ENCODE peak calls at places on chromosomes 7 and 10, in five cellular contexts. A is GM12892, C is IMR-90, K is endothelial cell of umbilical vein, R is lower leg skin. F is an unnamed sample.

GRCh38 chr7:147276783-147277370 is 1160.3 kb downstream of the CNTNAP2 start:
- DNase-seq in R (no peak), A (no peak), K (no peak), C (no peak), F (no peak)

GRCh38 chr7:105219771-105220160 is 169.0 kb downstream of the SRPK2 start:
- DNase-seq in R (no peak), C (peak), K (no peak), A (no peak), F (no peak)

GRCh38 chr10:35415505-35415904 is 79.2 kb downstream of the CCNY start:
- DNase-seq in C (peak), K (no peak), A (no peak), R (no peak), F (no peak)

GRCh38 chr10:101569838-101570763 is 18.0 kb downstream of the POLL start:
- DNase-seq in C (peak), K (peak), R (peak), A (peak), F (peak)

GRCh38 chr10:3172081-3172445 is 519 bp downstream of the PITRM1 start:
- DNase-seq in A (no peak), R (no peak), K (peak), C (peak), F (peak)

GRCh38 chr10:108629843-108630242 is 1293.5 kb downstream of the XPNPEP1 start:
- DNase-seq in C (no peak), R (no peak), K (no peak), A (no peak), F (no peak)

GRCh38 chr10:69092959-69093850 is 5.3 kb downstream of the SRGN start:
- DNase-seq in R (peak), A (no peak), K (peak), C (peak), F (peak)

GRCh38 chr7:155874411-155874810 is 62.1 kb upstream of the SHH start:
- DNase-seq in A (no peak), K (no peak), C (no peak), R (no peak), F (no peak)

GRCh38 chr7:22121702-22122474 is 176.2 kb upstream of the CDCA7L start:
- DNase-seq in R (no peak), K (peak), A (no peak), C (peak), F (peak)

GRCh38 chr7:54961391-54961790 is 57.4 kb upstream of the EGFR start:
- DNase-seq in R (no peak), K (peak), C (no peak), A (no peak), F (no peak)

GRCh38 chr7:44080118-44080517 is 2.2 kb downstream of the POLM start:
- DNase-seq in C (no peak), R (no peak), A (no peak), K (no peak), F (no peak)

GRCh38 chr10:91712315-91712714 is 79.4 kb upstream of the PPP1R3C start:
- DNase-seq in K (no peak), C (no peak), A (no peak), R (no peak), F (no peak)

GRCh38 chr7:26034386-26034785 is 117.6 kb upstream of the NFE2L3 start:
- DNase-seq in K (no peak), R (no peak), C (no peak), A (no peak), F (no peak)

GRCh38 chr7:32158076-32158475 is 87.9 kb upstream of the PDE1C start:
- DNase-seq in A (no peak), R (no peak), K (peak), C (no peak), F (no peak)

GRCh38 chr10:61792921-61793320 is 108.6 kb upstream of the ARID5B start:
- DNase-seq in A (no peak), K (peak), C (no peak), R (no peak), F (no peak)

GRCh38 chr10:14926722-14927416 is 27.0 kb downstream of the DCLRE1C start:
- DNase-seq in R (no peak), A (peak), C (no peak), K (no peak), F (no peak)

GRCh38 chr7:92698237-92698841 is 108.1 kb upstream of the FAM133B start:
- DNase-seq in K (peak), A (no peak), C (peak), R (no peak), F (no peak)

GRCh38 chr7:47228386-47229014 is 353.4 kb downstream of the TNS3 start:
- DNase-seq in C (no peak), K (no peak), A (no peak), R (no peak), F (peak)

GRCh38 chr7:33748793-33749192 is 156.5 kb upstream of the BMPER start:
- DNase-seq in K (no peak), A (no peak), C (no peak), R (no peak), F (no peak)

GRCh38 chr7:15131661-15132060 is 229.1 kb upstream of the DGKB start:
- DNase-seq in K (no peak), C (no peak), R (no peak), A (no peak), F (no peak)

GRCh38 chr7:28575241-28575643 is 162.9 kb downstream of the CREB5 start:
- DNase-seq in R (no peak), A (no peak), K (no peak), C (peak), F (no peak)

GRCh38 chr10:47262606-47263295 is 37.2 kb upstream of the GDF10 start:
- DNase-seq in K (no peak), C (peak), A (no peak), R (no peak), F (no peak)

GRCh38 chr10:44334621-44335184 is 50.2 kb downstream of the CXCL12 start:
- DNase-seq in A (no peak), R (no peak), C (peak), K (no peak), F (no peak)

GRCh38 chr7:70595741-70596574 is 536.0 kb upstream of the GALNT17 start:
- DNase-seq in R (no peak), K (no peak), C (no peak), A (peak), F (no peak)

GRCh38 chr7:140898794-140899548 is 25.8 kb downstream of the BRAF start:
- DNase-seq in R (no peak), A (no peak), C (peak), K (no peak), F (no peak)

GRCh38 chr10:110827872-110828271 is 43.9 kb upstream of the PDCD4 start:
- DNase-seq in C (no peak), R (no peak), A (no peak), K (no peak), F (no peak)

GRCh38 chr7:99629643-99630042 is 12.9 kb downstream of the ZSCAN25 start:
- DNase-seq in C (no peak), A (no peak), R (no peak), K (no peak), F (no peak)

GRCh38 chr7:31917256-31917655 is 153.0 kb downstream of the PDE1C start:
- DNase-seq in R (no peak), A (no peak), K (no peak), C (peak), F (no peak)

GRCh38 chr10:44981172-44982113 is 2.8 kb upstream of the DEPP1 start:
- DNase-seq in A (no peak), R (no peak), K (peak), C (peak), F (no peak)

GRCh38 chr10:70286616-70287015 is 2.8 kb upstream of the NPFFR1 start:
- DNase-seq in K (no peak), C (no peak), R (no peak), A (no peak), F (no peak)

GRCh38 chr10:49272251-49273081 is 26.5 kb upstream of the C10orf71 start:
- DNase-seq in C (peak), A (no peak), K (no peak), R (no peak), F (no peak)

GRCh38 chr7:69668339-69668738 is 70.1 kb downstream of the AUTS2 start:
- DNase-seq in K (no peak), A (no peak), R (no peak), C (no peak), F (no peak)

DNA sequence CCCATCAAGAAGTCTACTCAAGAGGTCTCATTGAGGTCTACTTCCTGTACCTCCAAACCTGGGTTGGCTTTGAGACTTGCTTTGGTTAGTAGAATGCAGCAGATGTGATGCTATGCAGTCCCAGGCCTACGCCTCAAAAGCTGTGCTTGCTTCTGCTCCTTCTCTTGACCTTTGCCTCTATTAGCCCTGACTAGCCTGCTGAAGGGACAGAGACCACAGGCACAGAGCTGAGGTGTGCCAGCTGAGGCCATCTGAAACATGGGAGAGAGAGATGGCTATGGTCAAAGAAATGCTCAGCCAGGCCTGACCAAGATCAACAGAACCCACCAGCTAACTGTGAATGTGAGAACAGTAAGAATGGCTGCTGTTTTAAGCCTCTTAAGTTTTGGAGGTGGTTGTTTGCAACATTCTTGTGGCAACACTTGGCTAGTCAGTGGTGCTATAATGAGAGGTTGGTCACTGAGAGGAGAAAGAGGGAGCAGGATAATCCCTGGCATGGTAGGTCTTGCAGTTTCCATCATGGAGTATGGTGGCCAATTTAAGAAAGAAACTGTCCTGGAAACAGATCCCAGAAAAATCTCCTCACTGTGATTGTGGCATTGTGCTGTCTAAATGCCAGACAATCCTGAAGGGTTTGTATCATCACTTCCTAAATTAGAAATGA is 176.1 kb upstream of the PHYHIPL start:
- DNase-seq in C (no peak), K (no peak), A (no peak), R (no peak), F (no peak)
- TF ChIP-seq POLR2A in C (no peak), K (no peak), A (no peak), R (no peak), F (no peak)

GRCh38 chr7:74655785-74656420 is 1.6 kb upstream of the GTF2I start:
- DNase-seq in R (no peak), A (no peak), C (no peak), K (no peak), F (no peak)

GRCh38 chr7:74657692-74658170 is at the start of gene GTF2I:
- DNase-seq in C (no peak), A (no peak), K (no peak), R (no peak), F (no peak)

GRCh38 chr7:74658171-74659004 is 870 bp downstream of the GTF2I start:
- DNase-seq in R (peak), A (peak), K (peak), C (peak), F (peak)

GRCh38 chr7:74656421-74656910 is 1.1 kb upstream of the GTF2I start:
- DNase-seq in K (peak), R (no peak), C (no peak), A (peak), F (peak)

DNA sequence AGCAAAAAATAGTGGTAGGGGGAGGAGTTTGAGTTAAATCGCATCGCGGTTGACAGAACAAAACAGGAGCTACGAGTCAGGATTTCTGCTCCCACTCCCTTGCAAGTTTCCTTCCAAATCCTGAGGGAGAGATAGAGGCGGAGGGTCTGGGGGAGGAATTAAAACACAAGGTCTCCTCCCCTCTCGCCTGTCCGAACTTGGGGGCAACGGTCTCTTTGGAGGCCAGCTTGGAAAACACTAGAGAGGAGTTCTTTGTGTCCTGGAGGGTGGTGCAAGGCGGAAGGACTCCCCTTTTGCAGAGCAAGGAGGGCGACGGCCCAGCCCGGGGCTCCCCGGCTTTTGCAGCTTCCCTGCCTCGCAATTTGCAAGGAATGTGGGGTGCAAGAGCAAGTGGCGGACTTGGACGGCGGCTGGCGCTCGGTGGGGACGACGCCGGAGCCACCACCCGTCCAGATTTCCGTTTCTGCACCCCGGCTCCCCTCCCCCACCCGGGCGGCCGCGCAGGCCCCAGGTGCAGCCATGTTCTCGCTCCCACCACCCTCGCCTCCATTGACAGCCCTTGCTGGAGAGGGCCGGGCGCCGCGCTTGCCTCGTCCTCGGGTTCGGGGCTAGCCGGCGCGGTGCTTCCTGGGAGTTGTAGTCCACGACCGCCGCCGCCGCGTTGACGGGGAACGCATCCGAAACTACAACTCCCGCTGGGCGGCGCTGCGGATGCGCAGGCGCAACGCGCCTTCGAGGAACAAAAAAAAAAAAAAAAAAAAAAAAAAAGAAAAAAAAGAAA is 417 bp upstream of the GTF2I start:
- DNase-seq in K (peak), R (peak), A (peak), C (peak), F (peak)
- TF ChIP-seq POLR2A in K (peak), R (no peak), A (peak), C (peak), F (peak)

GRCh38 chr10:124461642-124462347 is at the start of gene LHPP:
- DNase-seq in C (peak), R (peak), A (peak), K (peak), F (peak)
- TF ChIP-seq POLR2A in C (no peak), R (no peak), A (no peak), K (peak), F (peak)

GRCh38 chr10:73967544-73967943 is 30.4 kb upstream of the VCL start:
- DNase-seq in A (no peak), C (no peak), R (no peak), K (no peak), F (no peak)

GRCh38 chr10:73968101-73968515 is 29.8 kb upstream of the VCL start:
- DNase-seq in C (no peak), R (no peak), K (peak), A (no peak), F (no peak)

GRCh38 chr10:73967022-73967429 is 30.9 kb upstream of the VCL start:
- DNase-seq in R (no peak), A (no peak), C (no peak), K (no peak), F (no peak)

GRCh38 chr10:73964743-73965142 is 33.2 kb upstream of the VCL start:
- DNase-seq in R (no peak), K (no peak), A (no peak), C (no peak), F (no peak)

DNA sequence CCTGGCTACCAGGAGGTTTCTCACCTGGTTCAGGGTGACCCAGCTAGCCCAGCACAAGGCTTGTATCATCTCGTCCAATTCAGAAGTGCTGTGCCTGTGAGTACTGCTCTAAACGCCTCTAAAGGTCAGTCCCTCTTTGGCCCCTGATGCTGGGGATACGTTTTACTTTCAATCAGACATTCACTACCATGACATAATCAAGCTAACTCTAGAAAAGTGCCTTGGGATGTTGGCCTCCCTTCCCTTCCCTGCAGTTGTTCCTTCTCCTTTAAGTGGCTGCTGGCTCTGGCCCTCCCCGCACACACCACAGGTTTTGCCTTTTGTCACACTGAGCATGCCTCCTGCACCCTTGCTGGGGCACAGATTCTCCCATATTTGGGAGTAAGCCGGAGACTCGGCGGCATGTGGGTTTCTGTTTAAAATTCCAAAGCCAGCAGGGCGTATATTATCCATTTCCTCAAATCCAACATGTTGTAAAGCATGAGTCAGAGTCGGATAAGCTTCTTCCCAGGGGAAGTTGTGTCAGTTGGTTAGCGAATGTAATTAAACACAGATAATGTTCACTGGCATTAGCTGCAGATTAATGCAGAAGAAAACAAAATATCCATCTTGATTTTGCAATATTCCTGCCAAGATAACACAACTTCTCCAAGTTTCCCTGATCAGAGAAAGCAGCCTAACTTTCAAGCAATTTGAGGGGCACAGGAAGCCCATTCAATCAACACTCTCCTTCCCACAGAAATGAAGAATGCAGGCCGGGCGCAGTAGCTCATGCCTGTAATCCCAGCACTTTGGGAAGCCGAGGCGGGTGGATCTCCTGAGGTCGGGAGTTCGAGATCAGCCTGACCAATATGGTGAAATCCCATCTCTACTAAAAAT is 31.8 kb upstream of the VCL start:
- DNase-seq in K (peak), A (no peak), R (peak), C (peak), F (no peak)
- TF ChIP-seq POLR2A in K (no peak), A (no peak), R (no peak), C (no peak), F (no peak)

GRCh38 chr10:24407928-24408327 is 199.0 kb downstream of the KIAA1217 start:
- DNase-seq in A (no peak), C (no peak), K (no peak), R (no peak), F (no peak)
- TF ChIP-seq POLR2A in A (no peak), C (no peak), K (no peak), R (no peak), F (no peak)

GRCh38 chr10:22250897-22251605 is 33.2 kb upstream of the EBLN1 start:
- DNase-seq in R (no peak), C (no peak), A (no peak), K (peak), F (peak)

GRCh38 chr10:22252801-22253577 is 35.2 kb upstream of the EBLN1 start:
- DNase-seq in C (no peak), K (peak), A (peak), R (peak), F (peak)

GRCh38 chr10:22251751-22252285 is 34.0 kb upstream of the EBLN1 start:
- DNase-seq in C (no peak), K (peak), R (peak), A (peak), F (peak)

GRCh38 chr10:22253578-22253882 is 35.7 kb upstream of the EBLN1 start:
- DNase-seq in A (no peak), C (no peak), R (peak), K (peak), F (peak)

DNA sequence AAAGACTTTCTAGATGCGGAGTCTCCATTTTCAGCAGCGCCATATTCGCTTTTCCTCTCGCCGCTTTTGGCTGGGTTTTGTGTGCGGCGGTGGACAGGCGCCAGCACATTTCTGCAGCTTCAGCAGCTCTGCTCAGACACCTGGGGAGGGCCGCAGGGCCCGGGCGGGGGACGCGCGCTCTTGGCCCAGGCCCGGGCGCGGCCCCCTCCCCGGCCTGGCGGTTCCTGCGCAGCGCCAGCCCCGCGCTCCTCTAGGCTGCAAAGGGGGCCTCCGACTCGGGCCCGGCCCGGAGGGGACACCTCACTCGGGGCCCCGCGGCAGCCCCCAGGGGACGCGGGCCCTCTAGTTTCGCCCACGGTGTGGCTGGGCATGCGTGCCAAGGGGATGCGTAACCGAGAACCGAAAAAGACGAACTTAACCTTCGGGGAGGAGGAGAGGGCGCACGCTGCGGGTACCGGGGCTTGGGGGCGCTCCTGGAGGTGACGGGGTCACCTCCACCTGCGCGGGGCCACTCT is 34.5 kb upstream of the EBLN1 start:
- DNase-seq in R (peak), A (peak), K (peak), C (no peak), F (peak)
- TF ChIP-seq POLR2A in R (no peak), A (peak), K (peak), C (no peak), F (no peak)

F was measured in erythroblast.